ENCODE peak calls at places on chromosomes 2 and 18, in ten cellular contexts. E is HEK293T; L is stimulated activated CD8-positive, alpha-beta memory T cell treated with anti-CD3 and anti-CD28 coated beads, Interleukin-15, amount 100 ng/mL, for 48 hours; R is stimulated activated naive CD4-positive, alpha-beta T cell treated with Interleukin-2 at 50 U/mL for 16 hours; M is nucleus accumbens; K is RCC 7860; S is HT1080; Z is putamen; W is effector CD4-positive, alpha-beta T cell; Q is HCT116. X is an unnamed sample.

GRCh38 chr2:220660277-220661155 is 911.6 kb downstream of the EPHA4 start:
- DNase-seq in K (no peak), R (no peak), Z (no peak), E (no peak), M (no peak), Q (no peak), L (no peak), W (no peak), S (no peak), X (no peak)

GRCh38 chr2:75551434-75551833 is 9.3 kb downstream of the EVA1A start:
- DNase-seq in Q (no peak), K (no peak), R (no peak), M (no peak), S (no peak), L (no peak), Z (no peak), W (no peak), E (no peak), X (no peak)

GRCh38 chr18:79203017-79203605 is 133.9 kb downstream of the ATP9B start:
- DNase-seq in R (peak; percentile 18), E (no peak), S (peak; percentile 73), Z (no peak), M (no peak), L (peak; percentile 27), Q (peak; percentile 82), W (no peak), K (peak; percentile 42), X (no peak)

GRCh38 chr2:169034256-169034655 is 3.1 kb upstream of the ABCB11 start:
- DNase-seq in L (no peak), Q (no peak), S (peak; percentile 83), Z (no peak), W (no peak), K (no peak), E (no peak), R (no peak), M (no peak), X (no peak)

GRCh38 chr2:222859786-222860726 is 780 bp upstream of the ACSL3 start:
- DNase-seq in M (no peak), W (no peak), L (no peak), Q (no peak), K (peak; percentile 50), Z (peak; percentile 45), R (no peak), S (peak; percentile 78), E (peak; percentile 34), X (no peak)

GRCh38 chr2:239528146-239528545 is 127.3 kb upstream of the HDAC4 start:
- DNase-seq in Z (no peak), E (no peak), Q (no peak), M (no peak), W (no peak), L (no peak), R (no peak), S (no peak), K (no peak), X (no peak)

GRCh38 chr2:159317392-159318088 is 31.0 kb upstream of the WDSUB1 start:
- DNase-seq in Q (no peak), W (no peak), K (peak; percentile 20), R (no peak), L (no peak), M (no peak), Z (no peak), S (peak; percentile 81), E (no peak), X (no peak)

GRCh38 chr2:227853204-227853629 is 18.2 kb upstream of the DAW1 start:
- DNase-seq in Q (no peak), R (no peak), W (no peak), Z (no peak), S (peak; percentile 47), K (peak; percentile 98), M (no peak), L (no peak), E (no peak), X (no peak)

GRCh38 chr2:51997571-51997970 is 965.6 kb upstream of the NRXN1 start:
- DNase-seq in R (no peak), L (no peak), M (no peak), E (no peak), W (no peak), Z (no peak), Q (peak; percentile 3), S (no peak), K (no peak), X (no peak)

GRCh38 chr2:2656046-2656715 is 325.1 kb upstream of the MYT1L start:
- DNase-seq in E (no peak), R (no peak), W (no peak), S (no peak), Q (no peak), L (no peak), K (no peak), M (no peak), Z (no peak), X (no peak)

GRCh38 chr2:182732736-182733135 is 16.7 kb downstream of the DNAJC10 start:
- DNase-seq in E (no peak), Q (no peak), L (no peak), Z (no peak), M (no peak), K (no peak), S (no peak), R (no peak), W (no peak), X (no peak)

GRCh38 chr2:19859565-19859964 is 42.2 kb downstream of the TTC32 start:
- DNase-seq in W (no peak), E (no peak), M (no peak), L (no peak), K (no peak), R (no peak), S (no peak), Q (no peak), Z (no peak), X (no peak)

GRCh38 chr2:121248766-121249343 is 36.1 kb downstream of the TFCP2L1 start:
- DNase-seq in R (no peak), W (no peak), M (no peak), L (no peak), Q (no peak), S (no peak), K (no peak), E (no peak), Z (no peak), X (no peak)

GRCh38 chr18:8779251-8779650 is 73.9 kb downstream of the MTCL1 start:
- DNase-seq in E (no peak), L (no peak), Q (no peak), M (no peak), W (no peak), K (no peak), R (no peak), Z (no peak), S (no peak), X (no peak)

GRCh38 chr2:42862669-42863185 is 70.3 kb upstream of the HAAO start:
- DNase-seq in Z (no peak), Q (no peak), L (no peak), K (no peak), W (no peak), E (no peak), S (no peak), M (no peak), R (no peak), X (no peak)

GRCh38 chr2:216873573-216873972 is 13.7 kb upstream of the TNP1 start:
- DNase-seq in Z (peak; percentile 19), K (no peak), L (no peak), R (no peak), E (no peak), Q (no peak), S (no peak), W (no peak), M (no peak), X (no peak)

GRCh38 chr2:58030789-58031188 is 15.8 kb upstream of the VRK2 start:
- DNase-seq in E (no peak), Q (no peak), S (peak; percentile 59), W (no peak), R (no peak), L (no peak), Z (no peak), K (peak; percentile 18), M (no peak), X (no peak)

GRCh38 chr2:160751021-160751420 is 257.4 kb upstream of the RBMS1 start:
- DNase-seq in S (peak; percentile 67), E (no peak), Z (no peak), R (no peak), W (no peak), L (no peak), Q (no peak), K (peak; percentile 47), M (no peak), X (no peak)

GRCh38 chr2:107607054-107607453 is 219.6 kb upstream of the RGPD4 start:
- DNase-seq in S (no peak), Z (no peak), Q (no peak), M (no peak), R (no peak), W (no peak), K (no peak), E (no peak), L (no peak), X (no peak)

GRCh38 chr2:209476367-209477191 is 52.7 kb downstream of the MAP2 start:
- DNase-seq in K (no peak), Q (no peak), W (no peak), L (no peak), M (no peak), S (no peak), Z (peak; percentile 61), R (no peak), E (peak; percentile 37), X (no peak)

GRCh38 chr2:10370390-10370789 is 67.7 kb downstream of the HPCAL1 start:
- DNase-seq in Z (no peak), S (no peak), Q (no peak), L (no peak), K (no peak), E (no peak), W (no peak), R (no peak), M (no peak), X (no peak)

GRCh38 chr2:222756951-222757645 is 85.6 kb downstream of the MOGAT1 start:
- DNase-seq in Z (no peak), M (no peak), K (peak; percentile 83), Q (peak; percentile 24), R (no peak), W (no peak), L (no peak), S (peak; percentile 87), E (no peak), X (no peak)

GRCh38 chr2:68716948-68717661 is 17.5 kb upstream of the ARHGAP25 start:
- DNase-seq in L (no peak), W (no peak), S (no peak), Q (no peak), Z (no peak), K (no peak), R (peak; percentile 45), E (no peak), M (no peak), X (no peak)

GRCh38 chr2:12300019-12300602 is 416.6 kb upstream of the TRIB2 start:
- DNase-seq in R (no peak), S (no peak), K (no peak), Z (no peak), L (no peak), E (no peak), M (no peak), Q (no peak), W (no peak), X (no peak)

GRCh38 chr2:231321556-231322334 is 73.8 kb upstream of the B3GNT7 start:
- DNase-seq in M (no peak), Q (no peak), W (no peak), K (no peak), R (no peak), E (no peak), L (no peak), S (no peak), Z (no peak), X (no peak)

GRCh38 chr2:190097115-190097514 is 34.6 kb upstream of the MSTN start:
- DNase-seq in M (no peak), R (no peak), S (no peak), Z (no peak), Q (no peak), K (no peak), L (no peak), W (no peak), E (no peak), X (no peak)

GRCh38 chr2:176813526-176814179 is 398.9 kb upstream of the HNRNPA3 start:
- DNase-seq in Q (no peak), L (no peak), S (no peak), R (no peak), E (no peak), K (no peak), M (no peak), W (no peak), Z (no peak), X (no peak)

GRCh38 chr2:120262761-120263428 is 10.2 kb downstream of the RALB start:
- DNase-seq in Q (no peak), M (no peak), K (no peak), R (no peak), E (no peak), S (no peak), Z (no peak), W (no peak), L (no peak), X (no peak)